ENCODE peak calls at places on chromosomes 3 and 15, in four cellular contexts. F, R, Q and Y are unnamed samples. For H3K4me1, the result is how much of the 10 kb centered on the place peaks cover.

GRCh38 chr3:103924544-103924943 is 1442.2 kb upstream of the ALCAM start:
- DNase-seq in R (no peak), F (no peak), Q (no peak), Y (no peak)

GRCh38 chr3:44048196-44048924 is 193.3 kb upstream of the TOPAZ1 start:
- DNase-seq in R (no peak), F (no peak), Q (no peak), Y (no peak)

GRCh38 chr3:108100906-108101305 is 10.1 kb upstream of the CD47 start:
- DNase-seq in F (no peak), Q (no peak), R (no peak), Y (no peak)

GRCh38 chr3:183968846-183969245 is 48.8 kb downstream of the ABCC5 start:
- DNase-seq in Q (no peak), F (no peak), R (no peak), Y (no peak)

GRCh38 chr3:185353823-185354614 is 8.9 kb upstream of the MAP3K13 start:
- DNase-seq in F (peak), R (peak), Q (peak), Y (no peak)

GRCh38 chr15:55267401-55268053 is 22.1 kb downstream of the RAB27A start:
- DNase-seq in F (peak), R (peak), Q (peak), Y (peak)

GRCh38 chr3:188546835-188547670 is 393.1 kb downstream of the LPP start:
- DNase-seq in F (no peak), R (no peak), Q (peak), Y (no peak)

GRCh38 chr3:188788621-188789081 is 383.1 kb upstream of the TPRG1 start:
- DNase-seq in R (no peak), F (no peak), Q (peak), Y (no peak)

GRCh38 chr3:126961791-126962461 is 21.0 kb upstream of the PLXNA1 start:
- DNase-seq in Q (no peak), F (peak), R (no peak), Y (no peak)

GRCh38 chr15:91142097-91142744 is 42.2 kb downstream of the SV2B start:
- DNase-seq in Q (no peak), R (peak), F (no peak), Y (no peak)

GRCh38 chr15:59388670-59389069 is 16.0 kb upstream of the MYO1E start:
- DNase-seq in F (no peak), Q (peak), R (no peak), Y (no peak)

GRCh38 chr3:65879372-65879771 is 159.3 kb downstream of the MAGI1 start:
- DNase-seq in Q (no peak), F (no peak), R (no peak), Y (no peak)

GRCh38 chr3:52679139-52679538 is 6.6 kb downstream of the PBRM1 start:
- DNase-seq in R (no peak), F (no peak), Q (no peak), Y (no peak)
- H3K4me1 ChIP-seq in R (under half), F (under half), Q (under half), Y (under half)

GRCh38 chr15:51737538-51738305 is at the start of gene LYSMD2:
- DNase-seq in R (peak), Q (peak), F (peak), Y (peak)

GRCh38 chr15:51736646-51737537 is 563 bp downstream of the LYSMD2 start:
- DNase-seq in F (peak), R (peak), Q (peak), Y (peak)

GRCh38 chr15:51735211-51735610 is 2.2 kb downstream of the LYSMD2 start:
- DNase-seq in F (no peak), Q (no peak), R (no peak), Y (no peak)

GRCh38 chr15:51736069-51736468 is 1.4 kb downstream of the LYSMD2 start:
- DNase-seq in R (no peak), F (no peak), Q (peak), Y (no peak)

GRCh38 chr15:51735611-51736010 is 1.8 kb downstream of the LYSMD2 start:
- DNase-seq in F (no peak), Q (no peak), R (no peak), Y (no peak)
- H3K4me1 ChIP-seq in F (half or more), Q (under half), R (under half), Y (under half)

GRCh38 chr3:71397046-71397445 is 186.5 kb downstream of the FOXP1 start:
- DNase-seq in R (peak), Q (peak), F (no peak), Y (no peak)

GRCh38 chr3:71400986-71401451 is 182.5 kb downstream of the FOXP1 start:
- DNase-seq in R (no peak), Q (no peak), F (no peak), Y (no peak)

GRCh38 chr3:71395927-71396695 is 187.4 kb downstream of the FOXP1 start:
- DNase-seq in Q (peak), R (peak), F (no peak), Y (no peak)

GRCh38 chr3:71399478-71399877 is 184.1 kb downstream of the FOXP1 start:
- DNase-seq in F (no peak), R (no peak), Q (no peak), Y (no peak)

GRCh38 chr3:71398157-71398836 is 185.2 kb downstream of the FOXP1 start:
- DNase-seq in F (no peak), R (no peak), Q (no peak), Y (no peak)
- H3K4me1 ChIP-seq in F (under half), R (under half), Q (under half), Y (under half)

GRCh38 chr3:57176045-57176444 is 10.9 kb upstream of the IL17RD start:
- DNase-seq in R (no peak), F (no peak), Q (no peak), Y (no peak)

GRCh38 chr3:57184516-57184915 is 15.3 kb downstream of the HESX1 start:
- DNase-seq in R (no peak), F (no peak), Q (peak), Y (no peak)

DNA sequence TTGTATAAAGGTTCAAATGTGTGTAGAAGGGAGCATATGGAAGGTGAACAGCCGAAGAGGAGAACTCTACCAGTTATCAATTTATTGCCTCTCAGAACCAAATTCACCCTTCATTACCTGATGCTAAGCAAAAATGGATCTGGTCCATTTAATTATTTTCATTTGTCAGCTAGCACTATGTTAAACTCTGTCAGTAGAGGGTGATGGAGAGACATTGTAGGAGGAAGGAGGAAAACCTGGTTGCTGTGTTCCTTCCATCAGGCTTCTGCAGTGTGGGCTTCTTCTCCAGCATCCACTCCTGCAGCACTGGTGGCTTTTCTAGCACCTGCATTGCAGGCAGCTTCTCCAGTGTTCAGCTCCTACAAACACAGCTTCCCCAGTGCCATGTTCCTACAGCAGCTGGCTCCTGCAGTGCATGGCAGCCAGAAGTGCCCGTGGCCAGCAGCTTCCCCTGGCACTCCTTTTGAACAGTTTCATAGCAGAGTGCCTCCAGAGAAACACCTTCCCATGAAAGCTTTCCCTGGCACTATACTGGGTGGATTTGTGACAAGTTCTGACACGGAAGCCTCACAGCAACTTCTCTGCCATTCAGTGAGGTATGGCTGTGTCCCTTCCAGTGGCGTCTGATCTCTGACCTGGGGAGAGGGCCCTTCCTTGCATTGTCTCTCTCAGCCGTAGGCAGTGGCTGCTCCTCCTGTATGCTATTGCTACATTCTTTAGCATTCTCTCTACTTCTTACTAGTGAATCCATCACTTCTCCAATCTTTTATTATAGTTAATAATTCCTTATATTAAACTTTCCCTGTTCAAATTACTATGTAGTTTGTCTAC is 14.6 kb upstream of the IL17RD start:
- DNase-seq in F (no peak), R (peak), Q (peak), Y (no peak)
- H3K4me1 ChIP-seq in F (under half), R (under half), Q (under half), Y (under half)

GRCh38 chr3:160562952-160563351 is 2.4 kb downstream of the KPNA4 start:
- DNase-seq in F (no peak), Q (no peak), R (no peak), Y (no peak)
- H3K4me1 ChIP-seq in F (half or more), Q (under half), R (under half), Y (half or more)

GRCh38 chr3:69091389-69092029 is 6.8 kb downstream of the ARL6IP5 start:
- DNase-seq in R (no peak), F (no peak), Q (no peak), Y (no peak)

GRCh38 chr3:69092030-69092513 is 7.3 kb downstream of the ARL6IP5 start:
- DNase-seq in R (no peak), Q (peak), F (no peak), Y (no peak)

GRCh38 chr3:69087030-69087791 is 2.5 kb downstream of the ARL6IP5 start:
- DNase-seq in Q (no peak), R (no peak), F (no peak), Y (no peak)

GRCh38 chr3:69088033-69088432 is 3.3 kb downstream of the ARL6IP5 start:
- DNase-seq in F (no peak), R (peak), Q (peak), Y (no peak)

DNA sequence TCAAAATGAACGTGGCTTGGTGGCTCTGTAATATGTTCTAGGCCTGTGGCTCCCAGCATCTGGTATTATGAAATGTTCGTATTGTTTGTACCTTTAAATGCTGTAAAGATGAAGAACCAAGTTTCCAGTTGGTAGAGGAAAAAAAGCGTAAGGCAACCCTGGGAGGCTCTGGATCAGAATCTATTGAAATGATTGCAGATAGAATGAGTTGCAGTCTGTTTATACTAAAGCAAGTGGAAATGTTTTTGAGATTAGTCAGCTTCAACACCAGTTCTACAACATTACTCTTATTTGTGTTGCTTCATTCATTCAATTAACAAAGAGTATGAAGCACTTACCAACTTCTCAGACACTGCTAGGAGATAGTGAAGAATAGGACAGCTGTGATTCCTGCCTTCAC is 5.3 kb downstream of the ARL6IP5 start:
- DNase-seq in R (no peak), Q (peak), F (no peak), Y (no peak)
- H3K4me1 ChIP-seq in R (under half), Q (under half), F (half or more), Y (half or more)